ENCODE peak calls at places on chromosomes 1 and 21, in seven cellular contexts. I is upper lobe of right lung, O is IMR-90, U is colonic mucosa, J is astrocyte, Q is psoas muscle, W is DND-41. L is an unnamed sample.

GRCh38 chr1:246214708-246215504 is 292.2 kb downstream of the SMYD3 start:
- DNase-seq in I (no peak), O (peak), U (peak), J (peak), Q (no peak), W (no peak), L (peak)

GRCh38 chr1:155126494-155127104 is 1.1 kb upstream of the EFNA1 start:
- DNase-seq in I (peak), O (peak), U (peak), J (peak), Q (no peak), W (peak), L (no peak)

GRCh38 chr21:37787456-37787855 is 128.8 kb downstream of the KCNJ6 start:
- DNase-seq in I (no peak), O (peak), U (no peak), J (peak), Q (no peak), W (no peak), L (peak)

GRCh38 chr1:26994020-26994745 is 691 bp downstream of the TRNP1 start:
- DNase-seq in I (no peak), O (no peak), U (no peak), J (no peak), Q (no peak), W (no peak), L (no peak)

GRCh38 chr1:115089443-115090340 is at the start of gene TSPAN2:
- DNase-seq in I (peak), O (peak), U (peak), J (peak), Q (peak), W (no peak), L (no peak)

GRCh38 chr1:31243451-31244286 is 4.0 kb upstream of the NKAIN1 start:
- DNase-seq in I (no peak), O (peak), U (no peak), J (peak), Q (no peak), W (no peak), L (peak)

GRCh38 chr21:16992448-16992847 is 520.4 kb upstream of the CXADR start:
- DNase-seq in I (no peak), O (no peak), U (no peak), J (no peak), Q (no peak), W (no peak), L (no peak)

GRCh38 chr1:219414250-219414649 is 198.7 kb downstream of the ZC3H11B start:
- DNase-seq in I (no peak), O (no peak), U (no peak), J (no peak), Q (no peak), W (no peak), L (no peak)

GRCh38 chr1:150272379-150272840 is at the start of gene C1orf54:
- DNase-seq in I (no peak), O (peak), U (no peak), J (peak), Q (peak), W (no peak), L (peak)

GRCh38 chr21:26946744-26947446 is 20.0 kb downstream of the ADAMTS5 start:
- DNase-seq in I (no peak), O (no peak), U (no peak), J (no peak), Q (no peak), W (no peak), L (no peak)

GRCh38 chr1:42146916-42147320 is 6.3 kb upstream of the GUCA2B start:
- DNase-seq in I (peak), O (peak), U (peak), J (peak), Q (peak), W (peak), L (peak)

GRCh38 chr1:76726251-76726650 is 141.0 kb upstream of the ST6GALNAC5 start:
- DNase-seq in I (no peak), O (no peak), U (peak), J (no peak), Q (no peak), W (no peak), L (no peak)

GRCh38 chr1:54627181-54627580 is 3.9 kb upstream of the FAM151A start:
- DNase-seq in I (no peak), O (no peak), U (no peak), J (no peak), Q (no peak), W (no peak), L (no peak)

GRCh38 chr1:53148123-53148522 is 5.7 kb upstream of the SLC1A7 start:
- DNase-seq in I (no peak), O (peak), U (no peak), J (peak), Q (no peak), W (no peak), L (no peak)

GRCh38 chr1:1908506-1908791 is 6.6 kb upstream of the CALML6 start:
- DNase-seq in I (no peak), O (no peak), U (no peak), J (no peak), Q (no peak), W (no peak), L (no peak)

GRCh38 chr21:37914211-37914900 is 1.9 kb downstream of the KCNJ6 start:
- DNase-seq in I (peak), O (peak), U (no peak), J (peak), Q (no peak), W (peak), L (peak)

GRCh38 chr1:162357681-162358266 is 18.9 kb downstream of the SPATA46 start:
- DNase-seq in I (no peak), O (peak), U (peak), J (no peak), Q (no peak), W (no peak), L (peak)

GRCh38 chr1:30657131-30658013 is 66.0 kb downstream of the MATN1 start:
- DNase-seq in I (peak), O (no peak), U (peak), J (no peak), Q (no peak), W (no peak), L (no peak)

GRCh38 chr1:158075078-158075477 is 81.6 kb downstream of the KIRREL1 start:
- DNase-seq in I (no peak), O (no peak), U (no peak), J (no peak), Q (no peak), W (no peak), L (no peak)

GRCh38 chr1:228366062-228366850 is 40.4 kb downstream of the TRIM11 start:
- DNase-seq in I (peak), O (no peak), U (no peak), J (no peak), Q (peak), W (no peak), L (no peak)

GRCh38 chr1:225653463-225654276 is 747 bp upstream of the ENAH start:
- DNase-seq in I (peak), O (peak), U (peak), J (peak), Q (peak), W (no peak), L (peak)

GRCh38 chr1:23799570-23800395 is 771 bp downstream of the GALE start:
- DNase-seq in I (peak), O (peak), U (peak), J (peak), Q (peak), W (no peak), L (peak)

GRCh38 chr1:218454700-218455282 is 109.7 kb downstream of the TGFB2 start:
- DNase-seq in I (no peak), O (no peak), U (no peak), J (peak), Q (no peak), W (no peak), L (no peak)

GRCh38 chr1:19775831-19776230 is 23.9 kb downstream of the TMCO4 start:
- DNase-seq in I (no peak), O (no peak), U (no peak), J (no peak), Q (no peak), W (no peak), L (no peak)

GRCh38 chr1:223161321-223161720 is 18.3 kb upstream of the TLR5 start:
- DNase-seq in I (no peak), O (no peak), U (no peak), J (no peak), Q (no peak), W (peak), L (no peak)
- TF ChIP-seq CTCF in I (no peak), O (no peak), U (no peak), J (no peak), Q (no peak), W (no peak), L (no peak)

DNA sequence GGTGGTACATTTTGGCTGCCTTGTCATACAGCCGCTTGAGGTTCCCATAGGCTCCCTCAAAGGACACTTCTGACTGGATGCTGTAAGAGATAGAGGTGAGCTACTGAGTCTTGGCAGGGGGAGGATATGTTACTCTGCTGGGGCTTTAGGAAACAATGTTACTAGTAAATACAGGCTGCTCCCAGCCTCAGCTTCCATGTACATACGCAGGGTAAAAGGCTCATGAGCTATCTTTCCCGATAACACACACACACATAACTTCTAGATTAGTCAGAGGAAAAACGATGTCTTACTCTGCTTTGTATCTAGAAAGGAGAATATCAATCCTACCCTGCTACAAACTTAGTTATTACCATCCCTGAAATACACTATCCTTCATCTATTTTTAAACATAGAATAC is 14.3 kb downstream of the SMG5 start:
- DNase-seq in I (no peak), O (peak), U (no peak), J (peak), Q (no peak), W (no peak), L (peak)
- H3K4me3 ChIP-seq in I (no peak), O (no peak), U (no peak), J (no peak), Q (no peak), W (no peak), L (no peak)

GRCh38 chr1:175569117-175569743 is 174.2 kb downstream of the TNR start:
- DNase-seq in I (no peak), O (no peak), U (no peak), J (no peak), Q (no peak), W (no peak), L (no peak)
- TF ChIP-seq CTCF in I (no peak), O (no peak), U (no peak), J (no peak), Q (no peak), W (no peak), L (no peak)

GRCh38 chr1:178408869-178409268 is 87.9 kb downstream of the CLEC20A start:
- DNase-seq in I (no peak), O (peak), U (no peak), J (no peak), Q (no peak), W (no peak), L (peak)

GRCh38 chr1:178411756-178412399 is 84.9 kb downstream of the CLEC20A start:
- DNase-seq in I (no peak), O (no peak), U (no peak), J (no peak), Q (no peak), W (no peak), L (no peak)

GRCh38 chr1:178412400-178412770 is 84.4 kb downstream of the CLEC20A start:
- DNase-seq in I (no peak), O (peak), U (no peak), J (peak), Q (no peak), W (no peak), L (no peak)

GRCh38 chr1:178407662-178408061 is 89.1 kb downstream of the CLEC20A start:
- DNase-seq in I (no peak), O (no peak), U (no peak), J (no peak), Q (no peak), W (no peak), L (peak)

GRCh38 chr1:178407215-178407614 is 89.5 kb downstream of the CLEC20A start:
- DNase-seq in I (no peak), O (no peak), U (no peak), J (no peak), Q (no peak), W (no peak), L (no peak)
- H3K4me3 ChIP-seq in I (no peak), O (no peak), U (no peak), J (no peak), Q (no peak), W (no peak), L (no peak)

DNA sequence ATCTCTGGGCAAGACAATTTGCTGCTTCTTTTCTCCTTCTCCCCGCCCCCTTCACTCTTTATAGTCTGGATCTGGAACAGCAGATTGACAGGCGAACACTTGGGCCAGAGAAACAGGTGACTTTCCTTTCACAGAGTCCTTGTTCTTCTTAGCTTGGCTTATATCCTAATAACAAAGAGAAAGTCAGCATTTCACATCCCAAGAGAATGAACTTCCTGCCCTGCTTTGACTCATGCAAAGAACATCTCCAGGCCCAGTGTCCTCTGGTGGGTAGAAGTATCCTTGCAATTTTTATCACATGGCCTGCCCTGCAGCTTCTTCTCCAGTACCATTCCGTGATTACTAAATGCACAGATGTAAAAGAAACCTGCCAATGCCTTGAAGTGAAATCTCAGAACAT is 764.4 kb downstream of the ADGRL2 start:
- DNase-seq in I (no peak), O (peak), U (no peak), J (peak), Q (no peak), W (no peak), L (peak)
- TF ChIP-seq CTCF in I (peak), O (no peak), U (no peak), J (peak), Q (no peak), W (no peak), L (peak)

DNA sequence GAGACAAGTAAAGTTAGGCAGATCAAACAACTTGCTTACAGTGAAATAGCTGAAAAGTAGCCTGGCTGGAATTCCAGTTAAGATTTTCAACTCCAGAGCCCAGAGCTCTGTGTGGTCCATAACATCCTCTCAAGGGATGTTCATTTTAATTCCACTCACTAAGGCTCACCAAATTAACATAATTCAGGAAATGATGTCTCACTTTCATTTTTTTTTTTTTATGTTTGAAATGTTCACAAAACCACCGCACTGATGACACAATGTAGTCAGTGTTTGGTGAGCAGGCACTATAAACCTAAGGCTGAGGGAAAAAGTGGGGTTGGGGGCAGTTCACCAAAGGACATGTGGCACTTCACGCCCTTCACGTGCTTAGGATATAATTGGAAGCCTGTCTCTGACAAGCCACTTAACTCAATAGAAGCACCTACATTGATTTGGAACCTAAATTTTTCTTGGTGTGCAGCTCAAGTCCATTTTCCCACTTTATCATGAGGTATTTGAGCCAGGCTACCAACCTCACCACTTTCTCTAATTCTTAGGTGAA is 177.3 kb upstream of the CAMK1G start:
- DNase-seq in I (no peak), O (peak), U (no peak), J (peak), Q (no peak), W (no peak), L (no peak)
- H3K4me3 ChIP-seq in I (no peak), O (no peak), U (no peak), J (no peak), Q (no peak), W (no peak), L (no peak)

GRCh38 chr1:40840526-40841323 is 21.4 kb downstream of the CITED4 start:
- DNase-seq in I (no peak), O (no peak), U (no peak), J (no peak), Q (no peak), W (no peak), L (no peak)
- TF ChIP-seq CTCF in I (no peak), O (no peak), U (no peak), J (no peak), Q (no peak), W (no peak), L (no peak)

DNA sequence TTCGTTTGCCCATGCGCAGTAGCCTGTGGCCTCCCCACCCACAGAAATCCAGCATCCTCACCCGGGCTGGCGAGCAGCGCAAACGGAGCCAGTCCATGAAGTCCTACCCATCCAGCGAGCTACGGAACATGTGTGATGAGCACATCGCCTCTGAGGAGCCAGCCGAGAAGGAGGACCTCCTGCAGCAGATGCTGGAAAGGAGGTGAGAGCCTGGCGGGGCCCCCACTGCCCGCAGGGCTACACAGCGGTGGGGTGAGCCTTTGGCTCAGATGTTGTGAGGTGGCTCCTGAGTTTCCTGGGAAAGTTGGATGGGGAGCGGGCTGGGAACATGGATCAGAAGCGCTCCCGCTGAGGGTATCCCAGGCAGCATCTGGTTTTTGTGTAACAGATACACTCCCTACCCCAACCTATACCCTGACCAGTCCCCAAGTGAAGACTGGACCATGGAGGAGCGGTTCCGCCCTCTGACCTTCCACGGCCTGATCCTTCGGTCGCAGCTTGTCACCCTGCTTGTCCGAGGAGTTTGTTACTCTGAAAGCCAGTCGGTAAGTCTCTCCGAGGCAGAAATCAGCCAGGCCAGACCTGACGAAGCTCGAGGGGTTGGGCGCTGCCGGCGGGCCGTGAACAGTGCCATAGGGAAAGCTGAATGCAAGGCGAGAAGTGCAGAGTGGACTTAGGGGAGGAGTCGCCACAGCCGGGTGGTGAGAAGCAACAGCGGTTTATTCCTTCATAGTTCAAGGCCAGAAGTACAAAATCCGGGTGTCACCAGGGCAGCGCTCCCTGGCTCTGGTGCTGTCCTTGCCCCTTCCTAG is 10.4 kb downstream of the NPPA start:
- DNase-seq in I (no peak), O (no peak), U (no peak), J (no peak), Q (no peak), W (no peak), L (no peak)
- H3K4me3 ChIP-seq in I (no peak), O (no peak), U (no peak), J (no peak), Q (no peak), W (no peak), L (no peak)